ENCODE peak calls at places on chromosomes 7 and 10, in four cellular contexts. Q is T-cell, E is RCC 7860, A is AG08395. N is an unnamed sample.
A peak's percentile ranks its signal among the peaks of the same experiment; 100 is the strongest.

GRCh38 chr10:31623466-31623865 is 304.4 kb downstream of the ZEB1 start:
- DNase-seq in Q (no peak), A (peak; percentile 70), E (no peak), N (peak; percentile 64)

GRCh38 chr7:619356-619840 is 99.8 kb upstream of the PDGFA start:
- DNase-seq in Q (no peak), A (no peak), E (no peak), N (no peak)

GRCh38 chr10:103450201-103450695 is 1.9 kb downstream of the CALHM2 start:
- DNase-seq in E (no peak), A (no peak), Q (no peak), N (no peak)

GRCh38 chr10:52740913-52741675 is 31.5 kb downstream of the MBL2 start:
- DNase-seq in Q (no peak), E (peak; percentile 42), A (peak; percentile 60), N (peak; percentile 23)

GRCh38 chr10:87670591-87670990 is 10.9 kb downstream of the PAPSS2 start:
- DNase-seq in Q (no peak), E (peak; percentile 24), A (no peak), N (no peak)

GRCh38 chr7:127035203-127035849 is 217.4 kb downstream of the GRM8 start:
- DNase-seq in E (no peak), Q (no peak), A (no peak), N (no peak)

GRCh38 chr10:76202777-76203176 is 771.4 kb downstream of the LRMDA start:
- DNase-seq in A (peak; percentile 91), E (no peak), Q (no peak), N (no peak)

GRCh38 chr7:139041378-139042053 is 5.7 kb upstream of the ZC3HAV1L start:
- DNase-seq in A (no peak), Q (no peak), E (no peak), N (no peak)

GRCh38 chr7:16982640-16983103 is 100.9 kb upstream of the AGR3 start:
- DNase-seq in E (peak; percentile 42), Q (peak; percentile 1), A (peak; percentile 35), N (peak; percentile 8)

GRCh38 chr7:102407910-102408309 is 11.7 kb downstream of the PRKRIP1 start:
- DNase-seq in A (no peak), Q (no peak), E (no peak), N (no peak)

GRCh38 chr7:37410305-37411209 is 38.1 kb downstream of the ELMO1 start:
- DNase-seq in A (no peak), Q (no peak), E (no peak), N (no peak)

GRCh38 chr7:101518348-101518747 is 110.7 kb downstream of the MYL10 start:
- DNase-seq in Q (no peak), E (no peak), A (peak; percentile 67), N (peak; percentile 93)

GRCh38 chr7:49635800-49636199 is 137.6 kb upstream of the VWC2 start:
- DNase-seq in Q (no peak), A (no peak), E (no peak), N (no peak)

GRCh38 chr10:103551619-103552602 is 58.4 kb downstream of the NEURL1 start:
- DNase-seq in A (no peak), E (no peak), Q (no peak), N (no peak)

GRCh38 chr10:10596256-10596655 is 421.4 kb upstream of the CELF2 start:
- DNase-seq in A (no peak), Q (no peak), E (no peak), N (no peak)

GRCh38 chr10:32332299-32332750 is 14.6 kb downstream of the EPC1 start:
- DNase-seq in Q (peak; percentile 74), A (no peak), E (no peak), N (no peak)

GRCh38 chr7:96400518-96400917 is 78.6 kb upstream of the SLC25A13 start:
- DNase-seq in Q (no peak), E (peak; percentile 49), A (no peak), N (no peak)

GRCh38 chr10:36026081-36026480 is 384.0 kb upstream of the FZD8 start:
- DNase-seq in Q (no peak), E (no peak), A (peak; percentile 24), N (no peak)

GRCh38 chr10:34753014-34753757 is 61.9 kb downstream of the PARD3 start:
- DNase-seq in Q (no peak), A (no peak), E (no peak), N (no peak)

GRCh38 chr7:64037095-64037494 is 8.1 kb upstream of the ZNF727 start:
- DNase-seq in E (no peak), Q (no peak), A (no peak), N (no peak)

GRCh38 chr7:88206235-88206634 is 13.6 kb downstream of the SRI start:
- DNase-seq in A (no peak), Q (no peak), E (no peak), N (no peak)